ENCODE peak calls at places on chromosomes 2 and 18, in nine cellular contexts. H is stomach; G is CD8-positive, alpha-beta memory T cell; C is CD4-positive, alpha-beta T cell; F is dorsolateral prefrontal cortex; U is cardiac muscle cell; N is AG04450; E is right cardiac atrium; V is H7. Z is an unnamed sample. For H3K27me3, the result is how much of the 10 kb centered on the place peaks cover.

GRCh38 chr2:76599732-76600368 is 889.1 kb upstream of the GCFC2 start:
- DNase-seq in H (peak), G (no peak), C (no peak), F (peak), U (peak), N (peak), E (peak), V (peak), Z (peak)

GRCh38 chr2:134406311-134406710 is 152.4 kb downstream of the MGAT5 start:
- DNase-seq in H (peak), G (no peak), C (no peak), F (no peak), U (no peak), N (no peak), E (no peak), V (no peak), Z (no peak)

GRCh38 chr18:75844102-75844604 is 416.6 kb upstream of the SMIM21 start:
- DNase-seq in H (no peak), G (no peak), C (no peak), F (no peak), U (no peak), N (no peak), E (no peak), V (no peak), Z (no peak)

GRCh38 chr18:57542801-57543427 is 43.6 kb downstream of the FECH start:
- DNase-seq in H (no peak), G (no peak), C (no peak), F (no peak), U (no peak), N (peak), E (no peak), V (no peak), Z (no peak)

GRCh38 chr2:61910603-61911002 is 5.1 kb downstream of the COMMD1 start:
- DNase-seq in H (no peak), G (no peak), C (no peak), F (no peak), U (peak), N (no peak), E (no peak), V (no peak), Z (no peak)

GRCh38 chr2:150916997-150917396 is 344.7 kb downstream of the RBM43 start:
- DNase-seq in H (no peak), G (no peak), C (no peak), F (no peak), U (no peak), N (no peak), E (no peak), V (no peak), Z (peak)

GRCh38 chr2:230908094-230908594 is 16.9 kb downstream of the GPR55 start:
- DNase-seq in H (peak), G (no peak), C (peak), F (no peak), U (no peak), N (no peak), E (peak), V (no peak), Z (no peak)

GRCh38 chr18:2310824-2311349 is 260.4 kb downstream of the METTL4 start:
- DNase-seq in H (no peak), G (no peak), C (no peak), F (no peak), U (no peak), N (no peak), E (no peak), V (no peak), Z (no peak)

GRCh38 chr2:198700330-198700729 is 757.4 kb downstream of the SATB2 start:
- DNase-seq in H (no peak), G (no peak), C (no peak), F (no peak), U (no peak), N (no peak), E (no peak), V (no peak), Z (no peak)

GRCh38 chr2:108548221-108549003 is 14.1 kb downstream of the LIMS1 start:
- DNase-seq in H (no peak), G (no peak), C (no peak), F (no peak), U (no peak), N (no peak), E (no peak), V (no peak), Z (no peak)

GRCh38 chr2:241804326-241805276 is 4.4 kb upstream of the NEU4 start:
- DNase-seq in H (no peak), G (no peak), C (peak), F (no peak), U (no peak), N (no peak), E (peak), V (peak), Z (peak)

GRCh38 chr18:37499008-37499407 is 66.6 kb downstream of the CELF4 start:
- DNase-seq in H (no peak), G (no peak), C (no peak), F (no peak), U (no peak), N (no peak), E (no peak), V (no peak), Z (no peak)

GRCh38 chr2:44951124-44951523 is 9.6 kb downstream of the SIX3 start:
- DNase-seq in H (no peak), G (no peak), C (no peak), F (no peak), U (no peak), N (no peak), E (no peak), V (no peak), Z (no peak)
- H3K27me3 ChIP-seq in H (half or more), G (under half), C (half or more), F (under half), U (half or more), N (half or more), E (under half), V (half or more), Z (half or more)

GRCh38 chr18:21210278-21210677 is 31.8 kb upstream of the GREB1L start:
- DNase-seq in H (no peak), G (no peak), C (no peak), F (no peak), U (no peak), N (no peak), E (no peak), V (no peak), Z (no peak)

GRCh38 chr18:21218862-21219261 is 23.2 kb upstream of the GREB1L start:
- DNase-seq in H (no peak), G (no peak), C (no peak), F (no peak), U (no peak), N (no peak), E (no peak), V (peak), Z (no peak)

GRCh38 chr18:21215480-21215879 is 26.6 kb upstream of the GREB1L start:
- DNase-seq in H (no peak), G (no peak), C (no peak), F (no peak), U (no peak), N (no peak), E (no peak), V (no peak), Z (no peak)
- H3K27me3 ChIP-seq in H (under half), G (under half), C (under half), F (under half), U (under half), N (under half), E (under half), V (under half), Z (under half)

GRCh38 chr2:222293660-222294630 is 4.9 kb downstream of the PAX3 start:
- DNase-seq in H (no peak), G (no peak), C (no peak), F (no peak), U (no peak), N (no peak), E (no peak), V (peak), Z (no peak)
- H3K27me3 ChIP-seq in H (half or more), G (half or more), C (half or more), F (half or more), U (half or more), N (half or more), E (under half), V (half or more), Z (half or more)

GRCh38 chr2:172090044-172090946 is 5.0 kb downstream of the DLX1 start:
- DNase-seq in H (no peak), G (no peak), C (no peak), F (no peak), U (no peak), N (no peak), E (no peak), V (peak), Z (no peak)
- H3K27me3 ChIP-seq in H (half or more), G (half or more), C (half or more), F (half or more), U (half or more), N (half or more), E (under half), V (half or more), Z (half or more)

DNA sequence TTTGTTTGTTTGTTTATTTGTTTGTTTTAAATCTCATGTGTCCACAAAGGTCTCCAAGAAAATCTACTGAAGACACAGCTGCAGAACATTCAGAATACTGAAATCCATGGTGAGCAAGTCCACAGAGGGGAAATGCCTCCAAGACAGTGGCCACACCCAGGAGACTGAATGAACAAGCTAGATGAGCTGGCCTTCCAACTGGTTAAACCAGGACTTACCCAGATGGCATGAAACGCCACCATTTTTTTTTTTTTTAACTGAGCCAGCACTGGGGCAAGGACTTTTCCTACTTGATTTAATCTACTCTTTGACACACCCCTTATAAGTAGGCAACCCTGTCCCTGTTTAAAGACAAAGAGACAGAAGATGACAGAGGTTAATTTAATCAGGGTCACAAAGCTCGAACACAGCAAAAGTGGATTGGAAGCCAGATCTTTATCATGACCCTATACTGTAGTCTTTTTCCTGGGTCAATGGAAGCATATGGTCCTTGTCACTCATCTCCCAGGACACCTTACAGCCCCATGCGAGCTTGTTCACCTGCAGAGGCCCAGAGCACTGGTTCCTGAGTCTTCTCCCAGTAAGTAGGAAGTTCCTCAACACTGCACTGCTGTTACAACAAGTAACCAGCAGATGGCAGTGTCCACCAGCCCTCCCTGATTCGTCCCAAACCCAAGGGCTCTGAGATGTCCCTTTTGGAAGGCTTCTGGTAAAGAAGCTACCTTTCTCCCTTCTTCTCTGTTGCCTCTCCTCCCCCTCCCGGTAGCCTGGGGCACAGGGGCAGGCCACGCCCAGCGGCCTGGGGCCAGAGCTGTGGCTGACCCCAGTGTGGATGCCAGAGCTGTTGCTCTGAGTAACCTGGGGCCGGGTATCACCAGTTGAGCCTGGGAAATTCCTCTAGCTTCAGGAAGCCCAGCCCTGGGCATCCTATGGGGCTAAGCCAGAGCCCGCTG is 5.6 kb upstream of the GDF7 start:
- DNase-seq in H (peak), G (peak), C (peak), F (peak), U (peak), N (peak), E (no peak), V (peak), Z (no peak)
- H3K27me3 ChIP-seq in H (half or more), G (under half), C (half or more), F (under half), U (half or more), N (half or more), E (under half), V (half or more), Z (half or more)

DNA sequence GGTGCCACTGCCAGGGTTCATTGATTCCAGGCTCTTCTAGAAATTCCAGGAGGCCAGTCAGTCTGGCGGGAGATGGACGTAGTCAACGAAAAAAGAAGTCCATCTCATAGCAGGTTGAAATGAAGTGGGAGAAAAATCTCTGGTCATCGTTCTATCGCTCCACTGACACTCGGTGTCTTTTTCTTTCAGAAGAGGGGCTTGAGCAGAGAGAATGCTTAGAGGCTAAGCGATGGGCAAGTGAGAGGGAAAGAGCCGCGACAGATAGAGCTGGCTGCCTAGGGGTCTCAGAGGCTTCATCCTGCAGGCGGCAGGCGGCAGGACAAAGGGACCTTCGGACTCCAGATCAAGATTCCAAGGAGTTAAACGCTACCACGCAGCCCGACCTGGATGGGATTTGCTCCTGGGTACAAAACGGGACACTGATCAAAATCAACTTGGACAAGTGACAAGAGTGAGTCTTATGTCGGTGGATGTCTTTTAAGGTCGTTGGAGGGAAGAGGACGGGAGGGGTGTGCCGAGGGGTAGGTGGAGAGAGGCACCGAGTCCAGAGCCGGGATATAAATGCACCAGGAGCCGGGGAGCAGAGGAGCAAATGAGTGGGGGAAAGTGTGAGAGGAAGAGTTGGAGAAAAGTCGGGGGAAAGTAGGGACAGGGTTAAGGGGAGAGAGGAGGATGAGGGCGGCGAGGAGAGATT is 672 bp upstream of the TMEM178A start:
- DNase-seq in H (no peak), G (no peak), C (no peak), F (no peak), U (peak), N (no peak), E (no peak), V (peak), Z (no peak)
- H3K27me3 ChIP-seq in H (under half), G (under half), C (under half), F (under half), U (under half), N (under half), E (under half), V (under half), Z (under half)

Z was measured in kidney epithelial cell.